ENCODE peak calls at places on chromosomes 7 and 10, in five cellular contexts. One of them, this sample, is unnamed.

GRCh38 chr10:119942973-119943372 is 50.4 kb downstream of the SEC23IP start:
- DNase-seq in GM13977: no peak
- DNase-seq in transverse colon: no peak
- DNase-seq in fibroblast of lung: peak
- DNase-seq in GM13976: no peak
- DNase-seq in this sample: no peak

GRCh38 chr7:154638286-154638685 is 364.6 kb downstream of the PAXIP1 start:
- DNase-seq in GM13977: no peak
- DNase-seq in transverse colon: no peak
- DNase-seq in fibroblast of lung: no peak
- DNase-seq in GM13976: no peak
- DNase-seq in this sample: no peak

GRCh38 chr10:86964847-86965190 is 3.5 kb upstream of the ADIRF start:
- DNase-seq in GM13977: no peak
- DNase-seq in transverse colon: no peak
- DNase-seq in fibroblast of lung: no peak
- DNase-seq in GM13976: no peak
- DNase-seq in this sample: no peak

GRCh38 chr7:149708026-149708425 is 65.4 kb downstream of the ZNF467 start:
- DNase-seq in GM13977: no peak
- DNase-seq in transverse colon: no peak
- DNase-seq in fibroblast of lung: no peak
- DNase-seq in GM13976: no peak
- DNase-seq in this sample: no peak

GRCh38 chr7:94424336-94424735 is 29.6 kb downstream of the COL1A2 start:
- DNase-seq in GM13977: no peak
- DNase-seq in transverse colon: no peak
- DNase-seq in fibroblast of lung: no peak
- DNase-seq in GM13976: no peak
- DNase-seq in this sample: no peak

GRCh38 chr10:90289037-90289436 is 568.8 kb downstream of the HTR7 start:
- DNase-seq in GM13977: no peak
- DNase-seq in transverse colon: no peak
- DNase-seq in fibroblast of lung: peak
- DNase-seq in GM13976: peak
- DNase-seq in this sample: peak

GRCh38 chr7:141402277-141402996 is 148.8 kb upstream of the AGK start:
- DNase-seq in GM13977: no peak
- DNase-seq in transverse colon: no peak
- DNase-seq in fibroblast of lung: no peak
- DNase-seq in GM13976: no peak
- DNase-seq in this sample: no peak

GRCh38 chr7:45084336-45084735 is 4.4 kb downstream of the NACAD start:
- DNase-seq in GM13977: no peak
- DNase-seq in transverse colon: no peak
- DNase-seq in fibroblast of lung: no peak
- DNase-seq in GM13976: no peak
- DNase-seq in this sample: no peak

GRCh38 chr10:104040862-104041789 is 44.6 kb downstream of the COL17A1 start:
- DNase-seq in GM13977: no peak
- DNase-seq in transverse colon: no peak
- DNase-seq in fibroblast of lung: no peak
- DNase-seq in GM13976: peak
- DNase-seq in this sample: no peak

GRCh38 chr10:124375353-124375614 is 43.4 kb downstream of the OAT start:
- DNase-seq in GM13977: no peak
- DNase-seq in transverse colon: no peak
- DNase-seq in fibroblast of lung: no peak
- DNase-seq in GM13976: no peak
- DNase-seq in this sample: no peak

GRCh38 chr7:158904599-158904998 is 48.2 kb downstream of the DYNC2I1 start:
- DNase-seq in GM13977: no peak
- DNase-seq in transverse colon: no peak
- DNase-seq in fibroblast of lung: no peak
- DNase-seq in GM13976: no peak
- DNase-seq in this sample: no peak

GRCh38 chr7:149879271-149879711 is 5.5 kb downstream of the ATP6V0E2 start:
- DNase-seq in GM13977: no peak
- DNase-seq in transverse colon: no peak
- DNase-seq in fibroblast of lung: no peak
- DNase-seq in GM13976: no peak
- DNase-seq in this sample: no peak

GRCh38 chr7:36653671-36654355 is 70.5 kb downstream of the AOAH start:
- DNase-seq in GM13977: no peak
- DNase-seq in transverse colon: no peak
- DNase-seq in fibroblast of lung: no peak
- DNase-seq in GM13976: no peak
- DNase-seq in this sample: no peak

GRCh38 chr7:40918701-40919271 is 784.0 kb downstream of the SUGCT start:
- DNase-seq in GM13977: no peak
- DNase-seq in transverse colon: no peak
- DNase-seq in fibroblast of lung: peak
- DNase-seq in GM13976: no peak
- DNase-seq in this sample: no peak

GRCh38 chr10:99532687-99533495 is at the start of gene NKX2-3:
- DNase-seq in GM13977: peak
- DNase-seq in transverse colon: peak
- DNase-seq in fibroblast of lung: peak
- DNase-seq in GM13976: peak
- DNase-seq in this sample: peak

GRCh38 chr7:3067193-3067592 is 23.5 kb upstream of the CARD11 start:
- DNase-seq in GM13977: peak
- DNase-seq in transverse colon: no peak
- DNase-seq in fibroblast of lung: no peak
- DNase-seq in GM13976: peak
- DNase-seq in this sample: peak

GRCh38 chr7:152851881-152852417 is 92.4 kb downstream of the ACTR3B start:
- DNase-seq in GM13977: no peak
- DNase-seq in transverse colon: no peak
- DNase-seq in fibroblast of lung: no peak
- DNase-seq in GM13976: no peak
- DNase-seq in this sample: no peak

GRCh38 chr7:1247527-1248041 is 14.9 kb downstream of the UNCX start:
- DNase-seq in GM13977: no peak
- DNase-seq in transverse colon: no peak
- DNase-seq in fibroblast of lung: no peak
- DNase-seq in GM13976: no peak
- DNase-seq in this sample: no peak

GRCh38 chr10:18505719-18506118 is 145.7 kb downstream of the NSUN6 start:
- DNase-seq in GM13977: no peak
- DNase-seq in transverse colon: no peak
- DNase-seq in fibroblast of lung: peak
- DNase-seq in GM13976: no peak
- DNase-seq in this sample: no peak

GRCh38 chr10:26357203-26357602 is 80.9 kb upstream of the APBB1IP start:
- DNase-seq in GM13977: peak
- DNase-seq in transverse colon: no peak
- DNase-seq in fibroblast of lung: no peak
- DNase-seq in GM13976: no peak
- DNase-seq in this sample: no peak

GRCh38 chr10:110947061-110947595 is 27.7 kb downstream of the SHOC2 start:
- DNase-seq in GM13977: no peak
- DNase-seq in transverse colon: no peak
- DNase-seq in fibroblast of lung: peak
- DNase-seq in GM13976: no peak
- DNase-seq in this sample: no peak
- TF ChIP-seq CTCF in GM13977: no peak
- TF ChIP-seq CTCF in transverse colon: no peak
- TF ChIP-seq CTCF in fibroblast of lung: no peak
- TF ChIP-seq CTCF in GM13976: no peak
- TF ChIP-seq CTCF in this sample: no peak

DNA sequence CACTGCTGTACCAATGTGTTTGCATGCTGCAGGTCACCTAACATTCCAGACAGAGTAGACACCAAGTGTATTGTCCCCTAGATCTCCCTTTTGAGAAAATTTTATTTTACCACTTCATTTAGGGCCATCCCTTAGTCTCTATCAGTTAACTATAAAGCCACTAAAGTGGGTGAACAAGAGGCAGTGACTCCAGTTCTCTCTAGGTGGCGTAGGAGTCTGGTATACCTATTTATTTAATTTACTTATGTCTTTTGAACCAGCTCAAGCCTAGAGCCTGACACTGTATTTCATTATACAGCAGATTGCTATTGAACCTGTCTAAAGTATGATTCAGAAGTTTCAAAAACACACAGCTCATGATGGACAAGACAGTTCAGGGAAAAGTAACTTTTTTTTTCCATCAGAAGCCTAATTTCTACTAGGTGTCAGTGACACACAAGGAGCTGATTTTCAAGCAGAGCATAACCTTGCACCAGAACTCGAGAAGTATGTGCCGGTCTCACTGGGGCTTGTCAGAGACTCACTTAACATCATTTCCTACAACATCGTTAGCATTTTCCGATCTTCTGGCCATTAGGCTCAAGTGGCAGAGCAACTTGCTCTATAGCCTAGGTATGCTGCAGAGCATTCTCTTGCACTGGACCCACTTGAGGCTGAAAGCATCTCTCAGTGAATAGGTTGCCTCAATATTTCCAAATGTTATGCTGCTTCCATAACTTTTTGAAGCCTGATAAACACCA is 175.4 kb downstream of the CDC14C start:
- DNase-seq in GM13977: no peak
- DNase-seq in transverse colon: no peak
- DNase-seq in fibroblast of lung: no peak
- DNase-seq in GM13976: no peak
- DNase-seq in this sample: no peak
- TF ChIP-seq CTCF in GM13977: peak
- TF ChIP-seq CTCF in transverse colon: no peak
- TF ChIP-seq CTCF in fibroblast of lung: no peak
- TF ChIP-seq CTCF in GM13976: no peak
- TF ChIP-seq CTCF in this sample: no peak

GRCh38 chr10:14616465-14616864 is 158.2 kb downstream of the FAM107B start:
- DNase-seq in GM13977: no peak
- DNase-seq in transverse colon: no peak
- DNase-seq in fibroblast of lung: no peak
- DNase-seq in GM13976: no peak
- DNase-seq in this sample: no peak

GRCh38 chr10:14618669-14619068 is 156.0 kb downstream of the FAM107B start:
- DNase-seq in GM13977: no peak
- DNase-seq in transverse colon: no peak
- DNase-seq in fibroblast of lung: no peak
- DNase-seq in GM13976: no peak
- DNase-seq in this sample: no peak

GRCh38 chr10:14617125-14617524 is 157.6 kb downstream of the FAM107B start:
- DNase-seq in GM13977: no peak
- DNase-seq in transverse colon: no peak
- DNase-seq in fibroblast of lung: no peak
- DNase-seq in GM13976: no peak
- DNase-seq in this sample: no peak

GRCh38 chr10:14621037-14621436 is 153.7 kb downstream of the FAM107B start:
- DNase-seq in GM13977: no peak
- DNase-seq in transverse colon: no peak
- DNase-seq in fibroblast of lung: peak
- DNase-seq in GM13976: no peak
- DNase-seq in this sample: no peak

DNA sequence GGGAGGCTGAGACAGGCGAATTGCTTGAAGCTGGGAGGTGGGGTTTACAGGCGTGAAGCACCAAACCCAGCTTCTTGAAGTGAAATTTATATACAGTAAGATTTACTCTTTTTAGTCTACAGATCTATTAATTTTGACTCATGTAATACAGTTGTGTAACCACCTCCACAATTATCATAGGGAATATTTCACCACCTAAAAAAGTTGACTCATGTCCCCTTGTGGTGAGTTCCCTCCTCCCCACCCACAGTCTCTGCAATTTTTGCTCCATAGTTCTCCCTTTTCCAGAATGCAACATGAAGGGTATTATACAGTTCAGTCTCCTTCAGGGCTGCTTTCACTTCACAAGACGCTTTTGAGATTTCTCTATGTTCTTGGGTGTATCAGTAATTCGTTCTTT is 156.8 kb downstream of the FAM107B start:
- DNase-seq in GM13977: no peak
- DNase-seq in transverse colon: no peak
- DNase-seq in fibroblast of lung: peak
- DNase-seq in GM13976: no peak
- DNase-seq in this sample: no peak
- TF ChIP-seq CTCF in GM13977: no peak
- TF ChIP-seq CTCF in transverse colon: no peak
- TF ChIP-seq CTCF in fibroblast of lung: peak
- TF ChIP-seq CTCF in GM13976: no peak
- TF ChIP-seq CTCF in this sample: no peak

GRCh38 chr10:111648046-111648445 is 535.5 kb downstream of the GPAM start:
- DNase-seq in GM13977: no peak
- DNase-seq in transverse colon: no peak
- DNase-seq in fibroblast of lung: no peak
- DNase-seq in GM13976: no peak
- DNase-seq in this sample: no peak

GRCh38 chr10:111656066-111656465 is 527.5 kb downstream of the GPAM start:
- DNase-seq in GM13977: no peak
- DNase-seq in transverse colon: no peak
- DNase-seq in fibroblast of lung: no peak
- DNase-seq in GM13976: no peak
- DNase-seq in this sample: no peak

GRCh38 chr10:111646021-111646420 is 537.5 kb downstream of the GPAM start:
- DNase-seq in GM13977: no peak
- DNase-seq in transverse colon: no peak
- DNase-seq in fibroblast of lung: no peak
- DNase-seq in GM13976: no peak
- DNase-seq in this sample: no peak

DNA sequence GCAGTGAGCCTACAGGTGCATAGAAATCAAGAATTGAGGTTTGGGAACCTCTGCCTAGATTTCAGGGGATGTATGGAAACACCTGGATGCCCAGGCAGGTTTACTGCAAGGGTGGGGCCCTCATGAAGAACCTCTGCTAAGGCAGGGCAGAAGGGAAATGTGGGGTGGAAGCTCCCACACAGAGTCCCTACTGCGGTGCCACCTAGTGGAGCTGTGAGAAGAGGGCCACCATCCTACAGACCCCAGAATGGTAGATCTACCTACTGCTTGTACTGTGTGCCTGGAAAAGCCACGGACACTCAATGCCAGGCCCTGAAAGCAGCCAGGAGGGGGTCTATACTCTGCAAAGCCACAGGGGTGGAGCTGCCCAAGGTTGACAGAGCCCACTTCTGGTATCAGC is 533.5 kb downstream of the GPAM start:
- DNase-seq in GM13977: no peak
- DNase-seq in transverse colon: no peak
- DNase-seq in fibroblast of lung: no peak
- DNase-seq in GM13976: no peak
- DNase-seq in this sample: no peak
- TF ChIP-seq CTCF in GM13977: no peak
- TF ChIP-seq CTCF in transverse colon: no peak
- TF ChIP-seq CTCF in fibroblast of lung: no peak
- TF ChIP-seq CTCF in GM13976: no peak
- TF ChIP-seq CTCF in this sample: no peak

GRCh38 chr7:22109761-22110160 is 164.1 kb upstream of the CDCA7L start:
- DNase-seq in GM13977: no peak
- DNase-seq in transverse colon: peak
- DNase-seq in fibroblast of lung: peak
- DNase-seq in GM13976: no peak
- DNase-seq in this sample: peak
- TF ChIP-seq CTCF in GM13977: peak
- TF ChIP-seq CTCF in transverse colon: no peak
- TF ChIP-seq CTCF in fibroblast of lung: peak
- TF ChIP-seq CTCF in GM13976: peak
- TF ChIP-seq CTCF in this sample: peak